ENCODE peak calls at places on chromosomes 6 and 20, in four cellular contexts. E is myocyte, K is SK-N-SH, U is NCI-H774. J is an unnamed sample.

GRCh38 chr20:31718952-31719643 is 3.6 kb downstream of the BCL2L1 start:
- DNase-seq in K (no peak), E (no peak), U (no peak), J (no peak)

GRCh38 chr6:137493218-137494038 is 766 bp downstream of the OLIG3 start:
- DNase-seq in E (no peak), U (peak), K (no peak), J (peak)

GRCh38 chr20:58623579-58624473 is 27.3 kb upstream of the STX16 start:
- DNase-seq in U (no peak), E (peak), K (peak), J (peak)

GRCh38 chr20:7650481-7650880 is 289.8 kb downstream of the HAO1 start:
- DNase-seq in K (no peak), E (peak), U (no peak), J (no peak)

GRCh38 chr20:41631826-41632225 is 13.6 kb upstream of the CHD6 start:
- DNase-seq in E (peak), K (no peak), U (no peak), J (peak)

GRCh38 chr6:119129968-119130484 is 51.6 kb upstream of the FAM184A start:
- DNase-seq in E (peak), U (peak), K (peak), J (peak)

GRCh38 chr6:116556814-116557403 is 3.4 kb downstream of the CALHM4 start:
- DNase-seq in K (no peak), U (no peak), E (peak), J (no peak)

GRCh38 chr20:44572551-44573500 is 9.6 kb upstream of the PKIG start:
- DNase-seq in E (peak), U (no peak), K (no peak), J (peak)

GRCh38 chr20:49381558-49382493 is 100.6 kb downstream of the KCNB1 start:
- DNase-seq in E (peak), U (peak), K (peak), J (peak)

GRCh38 chr6:26215200-26216014 is 128.2 kb downstream of the HFE start:
- DNase-seq in E (no peak), K (no peak), U (no peak), J (no peak)

GRCh38 chr6:87393026-87393622 is 14.6 kb upstream of the CFAP206 start:
- DNase-seq in K (peak), U (peak), E (peak), J (peak)

GRCh38 chr6:81075974-81076373 is 676.5 kb downstream of the TENT5A start:
- DNase-seq in E (peak), K (peak), U (no peak), J (peak)

GRCh38 chr20:23146111-23146640 is 60.1 kb upstream of the CD93 start:
- DNase-seq in U (no peak), E (no peak), K (no peak), J (no peak)

GRCh38 chr6:165677091-165677490 is 14.1 kb upstream of the PDE10A start:
- DNase-seq in K (no peak), U (no peak), E (no peak), J (no peak)

GRCh38 chr20:8740265-8740664 is 328.6 kb upstream of the PLCB4 start:
- DNase-seq in E (no peak), U (no peak), K (no peak), J (no peak)